ENCODE peak calls at places on chromosomes 3 and 15, in nine cellular contexts. B is activated CD8-positive, alpha-beta T cell treated with anti-CD3 and anti-CD28 coated beads, Interleukin-2, amount 10 ng/mL, durations not matched to agents 7 days and 5 days; Y is cardiac muscle cell; S is colonic mucosa; A is NCI-H146; D is stimulated activated CD4-positive, alpha-beta T cell treated with anti-CD3 and anti-CD28 coated beads, Interleukin-12 subunit alpha, Interleukin-12 subunit beta, amount 100 ng/mL, for 4 hours; P is epithelial cell of esophagus; R is activated effector memory CD4-positive, alpha-beta T cell treated with Interleukin-2 at 50 U/mL for 16 hours; M is endodermal cell. L is an unnamed sample.

GRCh38 chr15:99385865-99386264 is 134.6 kb downstream of the LRRC28 start:
- DNase-seq in A (no peak), B (no peak), R (no peak), P (no peak), D (no peak), M (no peak), Y (peak; percentile 63), S (peak; percentile 90), L (no peak)

GRCh38 chr3:141845407-141846049 is 30.9 kb upstream of the ATP1B3 start:
- DNase-seq in R (no peak), M (peak; percentile 70), P (no peak), B (peak; percentile 50), D (peak; percentile 14), A (no peak), S (peak; percentile 30), Y (no peak), L (no peak)

GRCh38 chr3:8964436-8965370 is 1.4 kb upstream of the RAD18 start:
- DNase-seq in M (peak; percentile 79), B (no peak), R (no peak), A (no peak), Y (peak; percentile 56), P (peak; percentile 91), S (peak; percentile 82), D (no peak), L (no peak)

GRCh38 chr3:87495946-87496345 is 219.6 kb upstream of the POU1F1 start:
- DNase-seq in B (no peak), P (no peak), S (no peak), R (no peak), A (no peak), M (no peak), Y (no peak), D (no peak), L (no peak)

GRCh38 chr3:63979093-63979492 is 44.2 kb downstream of the PSMD6 start:
- DNase-seq in A (no peak), S (no peak), B (peak; percentile 45), P (peak; percentile 47), Y (peak; percentile 88), D (no peak), M (no peak), R (no peak), L (no peak)

GRCh38 chr15:101325263-101326025 is 30.4 kb upstream of the SNRPA1 start:
- DNase-seq in B (no peak), S (no peak), A (no peak), P (no peak), Y (no peak), R (no peak), M (peak; percentile 32), D (no peak), L (no peak)

GRCh38 chr3:177358968-177359600 is 161.8 kb upstream of the TBL1XR1 start:
- DNase-seq in Y (peak; percentile 24), D (peak; percentile 28), P (peak; percentile 76), R (peak; percentile 37), A (peak; percentile 79), M (peak; percentile 94), S (peak; percentile 86), B (peak; percentile 55), L (peak; percentile 35)

GRCh38 chr3:174955513-174956001 is 96.4 kb downstream of the NAALADL2 start:
- DNase-seq in Y (peak; percentile 21), B (no peak), S (no peak), P (peak; percentile 82), R (no peak), D (no peak), M (no peak), A (peak; percentile 67), L (no peak)

GRCh38 chr3:130626021-130626420 is 109.0 kb downstream of the COL6A6 start:
- DNase-seq in M (no peak), Y (no peak), B (no peak), A (no peak), P (peak; percentile 7), D (no peak), S (no peak), R (no peak), L (no peak)